ENCODE peak calls at places on chromosomes 6 and 20, in six cellular contexts. Z is HCT116, P is H1, V is GM12878, U is HepG2, J is endothelial cell of umbilical vein. D is an unnamed sample.

GRCh38 chr6:42137192-42137753 is 5.1 kb downstream of the C6orf132 start:
- DNase-seq in U (peak), P (peak), V (no peak), J (peak), Z (no peak), D (no peak)

GRCh38 chr6:16441262-16441661 is 202.9 kb downstream of the GMPR start:
- DNase-seq in V (no peak), Z (no peak), U (no peak), P (no peak), J (no peak), D (no peak)

GRCh38 chr6:54085526-54085925 is 25.7 kb upstream of the MLIP start:
- DNase-seq in V (no peak), Z (no peak), P (no peak), J (no peak), U (no peak), D (no peak)

GRCh38 chr6:8888468-8888867 is 453.1 kb upstream of the SLC35B3 start:
- DNase-seq in P (no peak), J (no peak), Z (peak), V (no peak), U (peak), D (no peak)

GRCh38 chr20:48360338-48360698 is 467.5 kb downstream of the PREX1 start:
- DNase-seq in J (no peak), V (peak), P (no peak), U (no peak), Z (no peak), D (no peak)

GRCh38 chr6:7705483-7705882 is 20.4 kb upstream of the BMP6 start:
- DNase-seq in V (no peak), U (no peak), Z (no peak), P (no peak), J (no peak), D (no peak)

GRCh38 chr6:89260310-89260709 is 43.2 kb upstream of the GABRR1 start:
- DNase-seq in Z (no peak), V (no peak), J (no peak), U (no peak), P (peak), D (no peak)

GRCh38 chr6:152981989-152982767 is 663 bp downstream of the FBXO5 start:
- DNase-seq in J (no peak), U (no peak), V (no peak), Z (no peak), P (peak), D (no peak)

GRCh38 chr20:47951521-47951951 is 166.3 kb upstream of the SULF2 start:
- DNase-seq in V (no peak), U (no peak), Z (no peak), J (peak), P (no peak), D (no peak)

GRCh38 chr6:79670789-79671188 is 39.7 kb downstream of the SH3BGRL2 start:
- DNase-seq in U (no peak), V (no peak), J (no peak), P (no peak), Z (no peak), D (no peak)

GRCh38 chr6:112113918-112114317 is 26.5 kb downstream of the FAM229B start:
- DNase-seq in Z (no peak), P (no peak), U (no peak), V (no peak), J (no peak), D (no peak)

GRCh38 chr6:121516331-121516730 is 80.9 kb downstream of the GJA1 start:
- DNase-seq in Z (no peak), J (peak), P (no peak), V (no peak), U (no peak), D (no peak)

GRCh38 chr6:36685926-36686667 is 7.6 kb downstream of the CDKN1A start:
- DNase-seq in J (no peak), V (no peak), U (no peak), P (no peak), Z (no peak), D (no peak)

GRCh38 chr6:133240511-133241087 is 558 bp upstream of the EYA4 start:
- DNase-seq in U (no peak), Z (no peak), P (peak), J (no peak), V (no peak), D (no peak)

GRCh38 chr6:10217111-10217510 is 197.8 kb downstream of the TFAP2A start:
- DNase-seq in P (no peak), Z (no peak), V (no peak), U (no peak), J (no peak), D (no peak)

GRCh38 chr20:37911262-37911661 is 8.3 kb downstream of the VSTM2L start:
- DNase-seq in P (no peak), J (no peak), Z (no peak), V (no peak), U (no peak), D (no peak)

GRCh38 chr6:168035098-168035660 is 37.7 kb downstream of the KIF25 start:
- DNase-seq in U (no peak), P (no peak), Z (no peak), J (peak), V (no peak), D (peak)

GRCh38 chr6:47477497-47478232 is at the start of gene CD2AP:
- DNase-seq in U (peak), P (peak), J (peak), V (peak), Z (peak), D (no peak)

GRCh38 chr6:48957781-48958180 is 505.3 kb downstream of the MMUT start:
- DNase-seq in J (no peak), P (no peak), U (no peak), V (no peak), Z (no peak), D (no peak)

GRCh38 chr6:21922086-21922485 is 328.5 kb downstream of the SOX4 start:
- DNase-seq in P (no peak), V (no peak), J (no peak), U (no peak), Z (no peak), D (no peak)

GRCh38 chr6:93962566-93962965 is 543.2 kb upstream of the EPHA7 start:
- DNase-seq in V (no peak), P (no peak), J (no peak), U (no peak), Z (no peak), D (no peak)

GRCh38 chr20:57716202-57716601 is 6.4 kb upstream of the PMEPA1 start:
- DNase-seq in P (no peak), Z (no peak), U (no peak), V (no peak), J (no peak), D (no peak)

GRCh38 chr6:38935051-38935450 is 113.5 kb upstream of the GLP1R start:
- DNase-seq in J (no peak), U (no peak), V (no peak), Z (no peak), P (no peak), D (no peak)

GRCh38 chr20:417801-418342 is 9.8 kb downstream of the RBCK1 start:
- DNase-seq in J (no peak), Z (no peak), P (no peak), V (no peak), U (no peak), D (no peak)

GRCh38 chr6:53382421-53382820 is 33.7 kb upstream of the ELOVL5 start:
- DNase-seq in P (no peak), V (no peak), J (no peak), Z (no peak), U (no peak), D (no peak)

GRCh38 chr20:60695223-60695622 is 556.8 kb upstream of the CDH4 start:
- DNase-seq in Z (no peak), V (no peak), J (no peak), U (no peak), P (no peak), D (no peak)

GRCh38 chr6:109690373-109690739 is 646 bp downstream of the AK9 start:
- DNase-seq in Z (no peak), P (peak), V (no peak), J (no peak), U (peak), D (no peak)

GRCh38 chr6:18118330-18118729 is 4.1 kb downstream of the NHLRC1 start:
- DNase-seq in U (no peak), J (no peak), V (no peak), P (no peak), Z (no peak), D (no peak)

GRCh38 chr20:64129146-64129782 is 21.9 kb upstream of the NPBWR2 start:
- DNase-seq in U (no peak), V (no peak), P (peak), J (no peak), Z (no peak), D (no peak)

GRCh38 chr6:3163248-3163594 is 5.9 kb upstream of the TUBB2A start:
- DNase-seq in V (no peak), U (no peak), Z (no peak), J (peak), P (no peak), D (no peak)

GRCh38 chr20:48709744-48710143 is 118.1 kb downstream of the PREX1 start:
- DNase-seq in V (no peak), P (no peak), Z (no peak), J (no peak), U (no peak), D (no peak)

GRCh38 chr6:5499644-5500306 is 238.5 kb downstream of the FARS2 start:
- DNase-seq in U (no peak), Z (no peak), J (peak), P (no peak), V (no peak), D (no peak)

GRCh38 chr6:29702519-29703103 is 20.6 kb upstream of the HLA-F start:
- DNase-seq in U (peak), P (peak), Z (peak), V (no peak), J (peak), D (no peak)

GRCh38 chr6:11632795-11633511 is 95.4 kb downstream of the TMEM170B start:
- DNase-seq in U (no peak), Z (no peak), P (no peak), J (no peak), V (no peak), D (no peak)

GRCh38 chr20:14956026-14956425 is 618.6 kb upstream of the FLRT3 start:
- DNase-seq in V (no peak), Z (no peak), U (no peak), P (no peak), J (no peak), D (no peak)

GRCh38 chr6:35485402-35485877 is 11.4 kb downstream of the TEAD3 start:
- DNase-seq in J (no peak), P (peak), Z (no peak), V (no peak), U (no peak), D (no peak)

GRCh38 chr6:112330071-112330876 is 16.9 kb upstream of the RFPL4B start:
- DNase-seq in P (no peak), Z (no peak), J (peak), V (no peak), U (no peak), D (peak)

GRCh38 chr6:157020398-157021266 is 243.5 kb downstream of the ARID1B start:
- DNase-seq in P (no peak), U (peak), Z (peak), V (no peak), J (peak), D (no peak)

DNA sequence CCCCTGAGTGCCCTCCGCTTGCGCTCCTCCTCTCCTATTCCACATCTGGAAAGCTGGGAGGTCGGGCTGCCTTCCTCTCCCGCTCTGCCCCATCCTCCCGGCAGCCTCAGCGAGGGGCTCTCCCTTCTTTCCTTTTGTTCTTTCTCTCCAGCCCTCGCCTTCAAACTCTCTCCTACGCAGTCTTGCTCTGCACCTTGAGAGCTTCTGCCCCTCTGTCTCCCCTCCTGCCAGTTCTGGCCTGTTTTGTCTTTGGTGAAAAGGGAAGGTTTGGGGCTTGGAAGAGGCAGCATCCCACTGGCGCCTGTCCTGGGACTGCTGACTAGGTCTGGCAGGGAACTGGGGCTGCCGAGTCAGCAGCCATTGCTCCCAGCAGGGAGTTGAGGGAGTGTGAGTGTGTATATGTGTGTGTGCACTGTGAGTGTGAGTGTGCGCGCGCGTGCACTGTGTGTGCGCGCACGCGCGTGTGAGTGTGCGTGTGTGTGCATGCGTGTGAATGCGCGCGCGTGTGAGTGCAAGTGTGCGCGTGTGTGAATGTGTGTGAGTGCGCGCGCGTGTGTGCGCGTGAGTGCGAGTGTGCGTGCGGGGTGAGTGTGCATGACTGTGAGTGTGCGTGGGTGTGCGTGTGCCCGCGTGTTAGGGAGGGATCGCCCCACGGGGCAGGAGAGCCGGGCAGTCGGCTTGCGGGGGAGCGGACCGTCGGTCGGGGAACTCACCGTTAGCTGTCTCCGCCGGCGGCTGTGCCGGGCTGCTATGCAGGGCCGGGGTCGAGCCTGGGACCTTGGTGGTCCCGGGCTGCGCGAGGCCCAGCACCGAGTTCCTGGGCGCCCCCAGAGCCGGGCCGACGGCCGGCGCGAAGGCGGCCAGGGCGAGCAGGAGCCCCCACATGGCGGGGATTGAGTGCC is 488 bp downstream of the CPXM1 start:
- DNase-seq in J (peak), Z (no peak), V (no peak), P (peak), U (no peak), D (no peak)
- TF ChIP-seq EZH2 in J (peak), Z (no peak), V (no peak), P (no peak), U (peak), D (no peak)

DNA sequence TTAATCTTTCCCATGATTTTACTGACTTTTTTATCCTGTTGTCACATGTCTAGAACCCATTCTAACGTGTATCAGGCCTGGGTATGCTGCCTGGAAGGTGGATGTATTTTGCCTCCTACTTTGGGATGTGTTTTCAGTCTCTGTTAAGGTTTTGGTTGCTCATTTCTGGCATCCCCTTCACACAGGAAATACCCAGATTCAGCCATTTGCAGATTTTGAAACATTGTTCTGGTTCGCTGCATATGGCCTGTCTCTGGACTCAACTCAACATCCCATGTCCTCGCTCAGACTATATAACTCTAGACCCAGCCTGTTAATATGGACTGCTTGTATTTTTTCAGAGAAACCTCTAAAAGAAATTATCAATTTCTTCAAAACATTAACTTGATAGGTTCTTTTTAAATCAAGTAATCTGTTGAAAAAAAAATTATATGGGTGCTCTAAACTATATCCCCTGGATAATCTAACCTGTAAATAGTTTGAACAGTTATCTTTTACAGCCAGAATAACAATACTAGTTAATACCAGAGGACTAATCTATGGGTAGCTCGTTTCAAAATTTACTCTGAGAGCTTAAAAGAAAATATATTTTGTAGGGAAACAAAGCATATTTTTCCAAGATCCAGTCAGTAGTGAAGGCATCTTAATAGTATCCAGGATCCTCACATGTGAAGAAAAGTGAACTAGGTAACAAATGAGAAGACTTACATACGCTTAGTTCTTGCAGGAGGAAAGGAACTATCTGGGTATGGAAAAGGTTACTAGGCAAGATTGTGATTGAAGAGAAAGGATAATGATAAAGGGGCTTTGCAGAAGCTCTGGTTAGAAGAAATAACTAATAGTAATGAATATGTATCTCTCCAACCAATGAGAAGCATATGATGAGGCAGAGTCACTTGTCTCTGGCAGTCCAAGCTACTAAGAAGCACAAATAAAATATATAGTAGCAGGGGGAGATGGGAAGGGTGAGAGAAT is 23.4 kb upstream of the HLA-DQB1 start:
- DNase-seq in J (peak), V (peak), U (no peak), Z (no peak), P (no peak), D (no peak)
- TF ChIP-seq POLR2AphosphoS5 in J (no peak), V (peak), U (no peak), Z (no peak), P (no peak), D (no peak)

GRCh38 chr6:26327450-26328264 is 37.3 kb upstream of the BTN3A2 start:
- DNase-seq in V (no peak), Z (peak), P (peak), U (peak), J (peak), D (peak)

GRCh38 chr6:26330835-26331808 is 33.9 kb upstream of the BTN3A2 start:
- DNase-seq in J (peak), Z (no peak), V (no peak), U (peak), P (peak), D (no peak)

GRCh38 chr6:26328265-26328844 is 36.6 kb upstream of the BTN3A2 start:
- DNase-seq in V (no peak), P (no peak), U (no peak), J (no peak), Z (no peak), D (peak)

GRCh38 chr6:26331809-26332226 is 33.2 kb upstream of the BTN3A2 start:
- DNase-seq in P (no peak), Z (no peak), U (no peak), J (no peak), V (no peak), D (no peak)

DNA sequence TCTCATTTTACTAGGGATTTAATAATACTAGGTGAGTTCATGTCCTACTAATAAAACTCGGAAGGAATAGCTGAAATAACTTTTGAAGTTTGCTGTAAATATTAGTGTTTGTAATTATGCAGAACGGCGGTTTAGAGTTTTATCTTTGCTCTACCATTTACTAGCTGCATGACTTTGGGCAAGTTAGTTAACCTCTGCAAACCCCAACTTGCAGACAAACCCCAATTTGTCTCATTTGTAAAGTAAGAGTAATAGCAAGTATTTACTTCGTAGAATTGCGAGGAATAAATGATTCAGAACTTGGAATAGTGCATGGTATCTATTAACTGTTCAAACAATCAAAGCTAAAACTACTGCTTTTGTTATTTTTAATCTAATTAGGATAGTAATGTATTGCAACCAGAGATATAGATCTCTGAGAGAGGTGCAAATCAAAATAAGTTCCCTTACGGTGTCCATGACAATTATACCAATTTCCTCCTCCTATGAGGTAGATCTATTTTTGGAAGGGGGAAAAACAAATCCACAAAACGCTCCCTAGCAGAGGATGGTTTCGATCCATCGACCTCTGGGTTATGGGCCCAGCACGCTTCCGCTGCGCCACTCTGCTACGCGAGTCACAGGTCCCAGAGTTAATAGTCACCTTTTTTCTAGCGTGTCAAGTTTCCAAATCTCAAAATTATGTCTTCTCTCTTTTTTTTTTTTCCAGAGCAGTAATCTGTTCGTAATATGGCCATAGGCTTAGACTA is 35.1 kb upstream of the BTN3A2 start:
- DNase-seq in J (peak), P (peak), Z (no peak), U (peak), V (no peak), D (peak)
- H3K27ac ChIP-seq in J (no peak), P (no peak), Z (no peak), U (peak), V (no peak), D (peak)

GRCh38 chr6:318265-318890 is 26.1 kb downstream of the DUSP22 start:
- DNase-seq in J (no peak), U (no peak), V (no peak), Z (no peak), P (no peak), D (no peak)
- TF ChIP-seq EZH2 in J (no peak), U (no peak), V (no peak), Z (no peak), P (no peak), D (no peak)

GRCh38 chr20:52419205-52419604 is 227.6 kb upstream of the ZFP64 start:
- DNase-seq in P (no peak), U (no peak), Z (no peak), J (no peak), V (no peak), D (no peak)
- TF ChIP-seq POLR2AphosphoS5 in P (no peak), U (no peak), Z (no peak), J (no peak), V (no peak), D (no peak)

GRCh38 chr6:23441813-23442212 is 684.2 kb upstream of the NRSN1 start:
- DNase-seq in V (no peak), P (no peak), U (no peak), Z (no peak), J (no peak), D (no peak)

GRCh38 chr6:23446394-23447001 is 679.5 kb upstream of the NRSN1 start:
- DNase-seq in V (no peak), U (no peak), J (peak), Z (peak), P (no peak), D (peak)

GRCh38 chr6:23445157-23445710 is 680.8 kb upstream of the NRSN1 start:
- DNase-seq in P (no peak), Z (no peak), J (peak), V (no peak), U (no peak), D (no peak)
- H3K27ac ChIP-seq in P (no peak), Z (no peak), J (no peak), V (no peak), U (no peak), D (no peak)

GRCh38 chr20:35226126-35226774 is at the start of gene MMP24:
- DNase-seq in P (peak), Z (no peak), V (no peak), U (no peak), J (no peak), D (no peak)

GRCh38 chr20:35226775-35227681 is 538 bp downstream of the MMP24 start:
- DNase-seq in Z (no peak), J (peak), P (peak), U (peak), V (no peak), D (no peak)

GRCh38 chr20:35224536-35224935 is 2.0 kb upstream of the MMP24 start:
- DNase-seq in V (no peak), P (no peak), U (no peak), Z (no peak), J (no peak), D (no peak)

GRCh38 chr20:35223941-35224340 is 2.5 kb upstream of the MMP24 start:
- DNase-seq in V (no peak), U (no peak), J (no peak), Z (no peak), P (no peak), D (no peak)

GRCh38 chr20:35225319-35226125 is 968 bp upstream of the MMP24 start:
- DNase-seq in V (no peak), J (peak), U (no peak), P (no peak), Z (no peak), D (no peak)
- TF ChIP-seq EZH2 in V (no peak), J (no peak), U (peak), P (no peak), Z (no peak), D (peak)